ENCODE peak calls at places on chromosome 17, in seven cellular contexts. H, L, Q, T, R, X and J are unnamed samples. For H3K79me1, the result is how much of the 10 kb centered on the place peaks cover.

GRCh38 chr17:40564195-40564882 is 933 bp downstream of the CCR7 start:
- DNase-seq in H (no peak), L (no peak), Q (peak), T (no peak), R (no peak), X (no peak), J (no peak)

GRCh38 chr17:81733507-81734404 is 21.7 kb downstream of the SLC25A10 start:
- DNase-seq in H (peak), L (peak), Q (peak), T (peak), R (peak), X (no peak), J (peak)

GRCh38 chr17:8889458-8890210 is 22.2 kb upstream of the PIK3R6 start:
- DNase-seq in H (no peak), L (no peak), Q (no peak), T (no peak), R (no peak), X (no peak), J (no peak)

GRCh38 chr17:8490256-8491023 is 54.8 kb downstream of the NDEL1 start:
- DNase-seq in H (no peak), L (no peak), Q (no peak), T (no peak), R (no peak), X (no peak), J (no peak)

GRCh38 chr17:81386646-81387234 is 8.5 kb upstream of the BAHCC1 start:
- DNase-seq in H (no peak), L (no peak), Q (no peak), T (no peak), R (no peak), X (no peak), J (no peak)

GRCh38 chr17:8021565-8022357 is 17.1 kb upstream of the ALOX15B start:
- DNase-seq in H (no peak), L (peak), Q (no peak), T (no peak), R (no peak), X (no peak), J (no peak)

GRCh38 chr17:81334419-81334896 is 39.4 kb upstream of the SLC38A10 start:
- DNase-seq in H (no peak), L (no peak), Q (peak), T (no peak), R (no peak), X (no peak), J (no peak)

GRCh38 chr17:2712300-2713043 is 908 bp upstream of the CLUH start:
- DNase-seq in H (no peak), L (no peak), Q (no peak), T (no peak), R (no peak), X (no peak), J (no peak)

GRCh38 chr17:49779730-49780220 is 8.7 kb upstream of the KAT7 start:
- DNase-seq in H (no peak), L (peak), Q (no peak), T (peak), R (peak), X (no peak), J (peak)
- H2BK120ac ChIP-seq in H (no peak), L (no peak), Q (no peak), T (no peak), R (no peak), X (no peak), J (no peak)

GRCh38 chr17:32503251-32504165 is 16.7 kb downstream of the CDK5R1 start:
- DNase-seq in H (no peak), L (no peak), Q (no peak), T (no peak), R (peak), X (no peak), J (no peak)

GRCh38 chr17:32508926-32509325 is 22.1 kb downstream of the CDK5R1 start:
- DNase-seq in H (no peak), L (no peak), Q (no peak), T (no peak), R (no peak), X (no peak), J (no peak)

GRCh38 chr17:32502013-32502412 is 15.2 kb downstream of the CDK5R1 start:
- DNase-seq in H (no peak), L (no peak), Q (no peak), T (no peak), R (no peak), X (no peak), J (no peak)

GRCh38 chr17:32502710-32503109 is 15.9 kb downstream of the CDK5R1 start:
- DNase-seq in H (no peak), L (no peak), Q (no peak), T (no peak), R (no peak), X (no peak), J (no peak)

GRCh38 chr17:32504166-32504990 is 17.6 kb downstream of the CDK5R1 start:
- DNase-seq in H (no peak), L (peak), Q (no peak), T (no peak), R (peak), X (no peak), J (no peak)
- H3K79me1 ChIP-seq in H (under half), L (under half), Q (under half), T (under half), R (under half), X (under half), J (under half)

GRCh38 chr17:32444301-32445074 is at the start of gene PSMD11:
- DNase-seq in H (peak), L (peak), Q (peak), T (peak), R (peak), X (peak), J (peak)
- H2BK120ac ChIP-seq in H (no peak), L (peak), Q (no peak), T (peak), R (peak), X (no peak), J (peak)

DNA sequence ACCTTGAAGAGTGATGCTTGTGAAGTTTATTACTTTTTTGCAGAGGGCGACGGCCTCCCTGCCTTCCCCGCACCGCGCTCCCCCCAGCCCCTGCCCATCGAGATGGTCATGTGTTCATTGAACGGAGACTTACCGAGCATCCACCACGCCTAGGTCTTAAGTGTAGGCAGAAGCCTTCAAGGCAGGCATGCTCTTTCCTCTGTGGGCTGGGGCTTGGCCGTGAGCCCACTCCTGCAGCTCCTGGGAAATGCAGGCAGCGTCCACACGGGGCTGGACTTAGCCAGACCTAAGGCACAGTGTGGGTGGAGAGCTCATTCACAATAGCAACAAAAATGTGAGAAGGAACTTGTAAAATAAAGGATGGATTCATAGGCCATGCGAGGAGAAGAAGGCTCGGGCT is 19.2 kb downstream of the RNF213 start:
- DNase-seq in H (no peak), L (no peak), Q (no peak), T (peak), R (peak), X (no peak), J (no peak)
- H3K79me1 ChIP-seq in H (under half), L (under half), Q (under half), T (under half), R (under half), X (under half), J (under half)

GRCh38 chr17:74945543-74945942 is 9.8 kb downstream of the OTOP3 start:
- DNase-seq in H (no peak), L (no peak), Q (no peak), T (no peak), R (no peak), X (no peak), J (no peak)
- H2BK120ac ChIP-seq in H (no peak), L (no peak), Q (no peak), T (no peak), R (no peak), X (no peak), J (no peak)

DNA sequence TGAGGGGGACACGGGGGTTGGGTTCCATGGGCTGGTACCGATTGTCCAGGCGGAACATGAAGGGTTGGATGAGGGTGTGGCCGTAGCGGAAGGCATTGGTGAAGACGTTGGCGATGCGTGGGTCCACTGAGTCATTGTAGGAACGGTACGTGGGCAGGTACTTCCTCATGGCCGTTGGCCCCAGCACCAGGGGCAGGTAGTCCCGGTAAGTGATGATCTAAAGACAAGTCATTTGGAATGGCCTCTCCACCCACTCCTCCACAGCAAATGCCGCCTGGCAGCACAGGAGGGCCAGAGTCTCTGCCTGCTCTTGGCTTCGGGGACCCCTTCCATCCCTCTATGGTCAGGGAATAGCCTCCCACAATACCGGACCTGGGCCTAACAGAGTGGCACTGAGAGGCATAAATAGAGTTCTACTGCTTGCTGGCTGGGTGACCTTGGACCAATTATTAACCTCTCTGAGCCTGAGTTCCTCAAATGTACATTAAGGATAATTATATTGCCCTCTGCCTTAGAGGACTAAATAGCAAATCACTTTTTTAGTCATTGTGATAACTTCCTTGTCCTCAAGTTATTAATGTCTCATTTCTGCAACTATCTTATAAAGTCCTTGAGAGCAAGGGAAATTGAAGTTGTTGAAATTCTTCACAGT is 7.2 kb downstream of the MPO start:
- DNase-seq in H (no peak), L (no peak), Q (no peak), T (no peak), R (no peak), X (no peak), J (no peak)
- H3K79me1 ChIP-seq in H (under half), L (under half), Q (under half), T (under half), R (under half), X (under half), J (under half)

GRCh38 chr17:80313160-80313829 is 52.6 kb downstream of the RNF213 start:
- DNase-seq in H (no peak), L (no peak), Q (no peak), T (no peak), R (no peak), X (no peak), J (no peak)
- H2BK120ac ChIP-seq in H (no peak), L (no peak), Q (no peak), T (no peak), R (no peak), X (no peak), J (no peak)

GRCh38 chr17:15026088-15026487 is 239.0 kb downstream of the PMP22 start:
- DNase-seq in H (no peak), L (no peak), Q (no peak), T (no peak), R (no peak), X (no peak), J (no peak)

GRCh38 chr17:15036238-15036637 is 228.9 kb downstream of the PMP22 start:
- DNase-seq in H (no peak), L (peak), Q (peak), T (no peak), R (no peak), X (no peak), J (no peak)

GRCh38 chr17:15027853-15028252 is 237.3 kb downstream of the PMP22 start:
- DNase-seq in H (no peak), L (no peak), Q (no peak), T (no peak), R (no peak), X (no peak), J (no peak)

GRCh38 chr17:15029469-15029868 is 235.7 kb downstream of the PMP22 start:
- DNase-seq in H (no peak), L (no peak), Q (no peak), T (no peak), R (no peak), X (no peak), J (no peak)

GRCh38 chr17:15031971-15032370 is 233.2 kb downstream of the PMP22 start:
- DNase-seq in H (no peak), L (no peak), Q (no peak), T (no peak), R (no peak), X (no peak), J (no peak)
- H3K79me1 ChIP-seq in H (under half), L (under half), Q (under half), T (under half), R (under half), X (under half), J (under half)

GRCh38 chr17:62065611-62066468 is 762 bp upstream of the MED13 start:
- DNase-seq in H (peak), L (peak), Q (peak), T (peak), R (peak), X (peak), J (peak)

GRCh38 chr17:62064791-62065563 is at the start of gene MED13:
- DNase-seq in H (peak), L (peak), Q (peak), T (peak), R (peak), X (no peak), J (peak)

GRCh38 chr17:62062313-62062712 is 2.8 kb downstream of the MED13 start:
- DNase-seq in H (no peak), L (no peak), Q (no peak), T (peak), R (peak), X (no peak), J (no peak)

GRCh38 chr17:62064029-62064790 is 868 bp downstream of the MED13 start:
- DNase-seq in H (no peak), L (no peak), Q (no peak), T (peak), R (peak), X (no peak), J (no peak)

DNA sequence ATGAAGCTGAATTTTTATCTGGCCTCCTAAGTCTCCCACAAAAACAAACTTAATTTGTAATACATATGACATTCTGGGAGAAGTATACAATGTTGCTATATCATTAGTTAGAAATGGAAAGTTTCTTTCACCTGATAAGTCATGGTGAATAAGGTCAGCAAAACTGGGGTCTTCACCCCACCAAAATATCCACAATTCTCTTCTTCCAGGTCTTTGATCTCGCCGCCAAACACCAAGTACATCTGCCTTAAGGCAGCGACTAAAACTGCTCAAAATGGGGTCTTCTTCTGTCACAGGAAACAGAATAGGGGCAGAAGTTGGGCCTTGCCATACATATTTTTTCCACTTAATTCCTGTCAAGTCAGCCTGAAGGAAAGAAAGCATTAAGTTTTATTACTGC is 2.1 kb downstream of the MED13 start:
- DNase-seq in H (no peak), L (no peak), Q (no peak), T (no peak), R (peak), X (no peak), J (no peak)
- H2BK120ac ChIP-seq in H (no peak), L (no peak), Q (no peak), T (no peak), R (no peak), X (no peak), J (no peak)